ENCODE peak calls at places on chromosomes 16 and 17, in four cellular contexts. Y is AG08395, G is psoas muscle, B is iris pigment epithelial cell. R is an unnamed sample.

GRCh38 chr16:55179858-55180585 is 144.0 kb upstream of the IRX6 start:
- DNase-seq in Y (no peak), G (no peak), B (no peak), R (no peak)

GRCh38 chr16:28014851-28015250 is 48.7 kb downstream of the GSG1L start:
- DNase-seq in Y (no peak), G (no peak), B (no peak), R (no peak)

GRCh38 chr17:65047939-65048338 is 8.6 kb downstream of the GNA13 start:
- DNase-seq in Y (no peak), G (no peak), B (peak; percentile 33), R (no peak)

GRCh38 chr16:3135120-3135715 is 389 bp downstream of the ZNF213 start:
- DNase-seq in Y (no peak), G (no peak), B (peak; percentile 27), R (no peak)

GRCh38 chr17:65750678-65751077 is 189.2 kb upstream of the AXIN2 start:
- DNase-seq in Y (peak; percentile 91), G (peak; percentile 69), B (peak; percentile 95), R (peak; percentile 56)

GRCh38 chr17:16923904-16924700 is 47.8 kb downstream of the TNFRSF13B start:
- DNase-seq in Y (no peak), G (peak; percentile 34), B (no peak), R (no peak)

GRCh38 chr16:68470461-68471150 is 22.3 kb upstream of the SMPD3 start:
- DNase-seq in Y (no peak), G (no peak), B (no peak), R (no peak)

GRCh38 chr16:66262253-66263167 is 104.0 kb upstream of the CDH5 start:
- DNase-seq in Y (no peak), G (peak; percentile 83), B (peak; percentile 48), R (peak; percentile 36)

GRCh38 chr16:4081577-4082021 is 34.6 kb downstream of the ADCY9 start:
- DNase-seq in Y (peak; percentile 64), G (no peak), B (no peak), R (no peak)

GRCh38 chr17:17755715-17756114 is 74.5 kb downstream of the RAI1 start:
- DNase-seq in Y (no peak), G (no peak), B (no peak), R (no peak)

GRCh38 chr17:29007456-29008455 is 1.9 kb upstream of the SEZ6 start:
- DNase-seq in Y (peak; percentile 73), G (no peak), B (peak; percentile 27), R (peak; percentile 40)

GRCh38 chr16:67652578-67653130 is 7.4 kb downstream of the ACD start:
- DNase-seq in Y (peak; percentile 49), G (no peak), B (no peak), R (no peak)

GRCh38 chr16:15980329-15980728 is 30.9 kb downstream of the ABCC1 start:
- DNase-seq in Y (no peak), G (no peak), B (no peak), R (no peak)

GRCh38 chr17:38364741-38365140 is 13.1 kb downstream of the SOCS7 start:
- DNase-seq in Y (no peak), G (no peak), B (no peak), R (no peak)

GRCh38 chr17:81221371-81221841 is 1.4 kb downstream of the CEP131 start:
- DNase-seq in Y (no peak), G (peak; percentile 54), B (no peak), R (no peak)

GRCh38 chr16:50644245-50644644 is 36.9 kb downstream of the SNX20 start:
- DNase-seq in Y (no peak), G (no peak), B (no peak), R (no peak)

GRCh38 chr16:55832788-55833583 is at the start of gene CES1:
- DNase-seq in Y (no peak), G (peak; percentile 90), B (no peak), R (no peak)

GRCh38 chr17:77476006-77476405 is 335.2 kb downstream of the SEC14L1 start:
- DNase-seq in Y (no peak), G (no peak), B (no peak), R (no peak)

GRCh38 chr17:57481901-57482300 is 225.6 kb downstream of the MSI2 start:
- DNase-seq in Y (peak; percentile 84), G (no peak), B (peak; percentile 100), R (peak; percentile 63)

GRCh38 chr16:533391-534088 is 6.0 kb downstream of the CAPN15 start:
- DNase-seq in Y (no peak), G (no peak), B (no peak), R (no peak)

GRCh38 chr16:1631931-1632637 is 19.9 kb downstream of the CRAMP1 start:
- DNase-seq in Y (no peak), G (no peak), B (no peak), R (no peak)

GRCh38 chr17:79082311-79083190 is 7.9 kb downstream of the ENGASE start:
- DNase-seq in Y (peak; percentile 58), G (peak; percentile 76), B (peak; percentile 25), R (no peak)

GRCh38 chr16:77711775-77712174 is 10.5 kb upstream of the NUDT7 start:
- DNase-seq in Y (peak; percentile 25), G (no peak), B (peak; percentile 62), R (no peak)

GRCh38 chr16:80912651-80913050 is 94.0 kb downstream of the CMC2 start:
- DNase-seq in Y (no peak), G (no peak), B (no peak), R (no peak)

GRCh38 chr17:29102046-29102445 is 59.1 kb downstream of the PIPOX start:
- DNase-seq in Y (no peak), G (no peak), B (no peak), R (no peak)

GRCh38 chr17:62966426-62967110 is 533 bp downstream of the TANC2 start:
- DNase-seq in Y (peak; percentile 34), G (no peak), B (peak; percentile 36), R (no peak)

GRCh38 chr17:81393684-81394376 is 1.4 kb upstream of the BAHCC1 start:
- DNase-seq in Y (peak; percentile 99), G (peak; percentile 100), B (peak; percentile 99), R (peak; percentile 100)

GRCh38 chr17:63991611-63992010 is 6.5 kb upstream of the PRR29 start:
- DNase-seq in Y (no peak), G (no peak), B (no peak), R (no peak)

GRCh38 chr17:68820825-68821481 is 134.2 kb downstream of the ABCA8 start:
- DNase-seq in Y (no peak), G (no peak), B (no peak), R (no peak)

GRCh38 chr17:17043668-17044226 is 1.5 kb downstream of the MPRIP start:
- DNase-seq in Y (peak; percentile 26), G (no peak), B (no peak), R (no peak)

GRCh38 chr17:59810894-59811153 is 81.9 kb downstream of the TUBD1 start:
- DNase-seq in Y (peak; percentile 22), G (no peak), B (peak; percentile 33), R (no peak)

GRCh38 chr17:17723354-17724261 is 42.4 kb downstream of the RAI1 start:
- DNase-seq in Y (peak; percentile 77), G (no peak), B (peak; percentile 92), R (no peak)

GRCh38 chr17:82084373-82085030 is 13.5 kb downstream of the FASN start:
- DNase-seq in Y (no peak), G (peak; percentile 44), B (no peak), R (no peak)

GRCh38 chr17:352421-353212 is at the start of gene RPH3AL:
- DNase-seq in Y (peak; percentile 68), G (peak; percentile 78), B (no peak), R (peak; percentile 15)

GRCh38 chr16:88764913-88765349 is 20.1 kb downstream of the PIEZO1 start:
- DNase-seq in Y (no peak), G (no peak), B (peak; percentile 64), R (no peak)

GRCh38 chr16:50304467-50305440 is 38.4 kb downstream of the ADCY7 start:
- DNase-seq in Y (no peak), G (peak; percentile 52), B (no peak), R (no peak)

R was measured in stromal cell of bone marrow.